ENCODE peak calls at places on chromosomes 12 and 14, in ten cellular contexts. R is uterus, H is tibial nerve, O is WERI-Rb-1, Z is osteoblast, P is Panc1, D is AG04450, Y is left ventricle myocardium inferior, E is right lobe of liver, C is endodermal cell. X is an unnamed sample.

GRCh38 chr14:49915085-49915484 is 22.2 kb downstream of the ARF6 start:
- DNase-seq in R (no peak), H (no peak), O (no peak), Z (no peak), P (no peak), D (no peak), Y (no peak), E (no peak), C (no peak), X (no peak)

GRCh38 chr14:82689948-82690347 is 1156.3 kb upstream of the SEL1L start:
- DNase-seq in R (no peak), H (no peak), O (no peak), Z (no peak), P (no peak), D (no peak), Y (no peak), E (no peak), C (no peak), X (no peak)

GRCh38 chr12:62919827-62920226 is 15.1 kb downstream of the PPM1H start:
- DNase-seq in R (no peak), H (no peak), O (no peak), Z (no peak), P (no peak), D (peak; percentile 8), Y (no peak), E (no peak), C (no peak), X (peak; percentile 74)

GRCh38 chr14:51367600-51367931 is 127.5 kb downstream of the TMX1 start:
- DNase-seq in R (no peak), H (no peak), O (no peak), Z (peak; percentile 78), P (no peak), D (peak; percentile 23), Y (no peak), E (no peak), C (no peak), X (no peak)

GRCh38 chr14:68283378-68284123 is 464.0 kb downstream of the RAD51B start:
- DNase-seq in R (no peak), H (no peak), O (no peak), Z (no peak), P (no peak), D (no peak), Y (peak; percentile 29), E (peak; percentile 32), C (no peak), X (no peak)

GRCh38 chr14:54440037-54440436 is 1.1 kb downstream of the CNIH1 start:
- DNase-seq in R (no peak), H (no peak), O (no peak), Z (no peak), P (no peak), D (no peak), Y (no peak), E (no peak), C (no peak), X (no peak)

GRCh38 chr14:29390046-29390841 is 537.4 kb downstream of the PRKD1 start:
- DNase-seq in R (no peak), H (no peak), O (no peak), Z (no peak), P (no peak), D (no peak), Y (no peak), E (no peak), C (peak; percentile 63), X (no peak)

GRCh38 chr14:90295870-90296516 is 35.7 kb downstream of the NRDE2 start:
- DNase-seq in R (no peak), H (no peak), O (no peak), Z (peak; percentile 91), P (no peak), D (no peak), Y (no peak), E (no peak), C (no peak), X (no peak)

GRCh38 chr12:45170456-45171042 is 45.3 kb upstream of the ANO6 start:
- DNase-seq in R (peak; percentile 53), H (peak; percentile 58), O (peak; percentile 82), Z (peak; percentile 90), P (peak; percentile 74), D (peak; percentile 53), Y (peak; percentile 78), E (peak; percentile 79), C (peak; percentile 96), X (no peak)

GRCh38 chr12:24764712-24765111 is 184.2 kb downstream of the BCAT1 start:
- DNase-seq in R (no peak), H (no peak), O (no peak), Z (no peak), P (no peak), D (no peak), Y (no peak), E (no peak), C (no peak), X (no peak)

GRCh38 chr14:102252834-102253801 is 51.8 kb downstream of the MOK start:
- DNase-seq in R (no peak), H (no peak), O (no peak), Z (no peak), P (no peak), D (no peak), Y (peak; percentile 45), E (no peak), C (no peak), X (no peak)

GRCh38 chr14:49865431-49865859 is 12.9 kb upstream of the NEMF start:
- DNase-seq in R (peak; percentile 77), H (peak; percentile 78), O (peak; percentile 73), Z (peak; percentile 25), P (no peak), D (no peak), Y (peak; percentile 80), E (peak; percentile 83), C (peak; percentile 94), X (peak; percentile 52)

GRCh38 chr14:85195872-85196477 is 334.0 kb upstream of the FLRT2 start:
- DNase-seq in R (no peak), H (no peak), O (no peak), Z (no peak), P (no peak), D (no peak), Y (no peak), E (no peak), C (no peak), X (no peak)

GRCh38 chr12:53775478-53776145 is 23.8 kb upstream of the CISTR start:
- DNase-seq in R (peak; percentile 64), H (no peak), O (no peak), Z (no peak), P (no peak), D (no peak), Y (peak; percentile 24), E (no peak), C (no peak), X (no peak)

GRCh38 chr12:13173537-13173936 is 23.0 kb upstream of the EMP1 start:
- DNase-seq in R (peak; percentile 69), H (peak; percentile 62), O (no peak), Z (peak; percentile 50), P (no peak), D (peak; percentile 73), Y (peak; percentile 55), E (no peak), C (peak; percentile 76), X (no peak)

GRCh38 chr12:40248585-40249297 is 23.9 kb downstream of the LRRK2 start:
- DNase-seq in R (no peak), H (no peak), O (no peak), Z (no peak), P (no peak), D (no peak), Y (no peak), E (no peak), C (no peak), X (no peak)

GRCh38 chr12:93982847-93983315 is 165.5 kb upstream of the PLXNC1 start:
- DNase-seq in R (no peak), H (no peak), O (peak; percentile 28), Z (no peak), P (peak; percentile 22), D (peak; percentile 67), Y (no peak), E (no peak), C (peak; percentile 68), X (no peak)

GRCh38 chr12:47534695-47535094 is 171.1 kb downstream of the RPAP3 start:
- DNase-seq in R (no peak), H (no peak), O (no peak), Z (no peak), P (no peak), D (no peak), Y (no peak), E (no peak), C (no peak), X (no peak)

GRCh38 chr12:2110841-2111566 is 58.2 kb downstream of the CACNA1C start:
- DNase-seq in R (no peak), H (no peak), O (no peak), Z (no peak), P (no peak), D (no peak), Y (no peak), E (no peak), C (no peak), X (no peak)
- H3K4me3 ChIP-seq in R (no peak overlapping the region), H (no peak overlapping the region), O (no peak overlapping the region), Z (no peak overlapping the region), P (no peak overlapping the region), D (no peak overlapping the region), Y (peak overlapping the region; percentile 14), E (no peak overlapping the region), C (no peak overlapping the region), X (no peak overlapping the region)

GRCh38 chr14:105091335-105092123 is 26.3 kb upstream of the GPR132 start:
- DNase-seq in R (peak; percentile 64), H (no peak), O (no peak), Z (peak; percentile 93), P (no peak), D (no peak), Y (peak; percentile 84), E (peak; percentile 93), C (peak; percentile 48), X (no peak)
- H3K27ac ChIP-seq in R (peak overlapping the region; percentile 92), H (peak overlapping the region; percentile 89), O (peak overlapping the region; percentile 79), Z (peak overlapping the region; percentile 30), P (peak overlapping the region; percentile 86), D (peak overlapping the region; percentile 39), Y (peak overlapping the region; percentile 91), E (peak overlapping the region; percentile 43), C (no peak overlapping the region), X (no peak overlapping the region)

DNA sequence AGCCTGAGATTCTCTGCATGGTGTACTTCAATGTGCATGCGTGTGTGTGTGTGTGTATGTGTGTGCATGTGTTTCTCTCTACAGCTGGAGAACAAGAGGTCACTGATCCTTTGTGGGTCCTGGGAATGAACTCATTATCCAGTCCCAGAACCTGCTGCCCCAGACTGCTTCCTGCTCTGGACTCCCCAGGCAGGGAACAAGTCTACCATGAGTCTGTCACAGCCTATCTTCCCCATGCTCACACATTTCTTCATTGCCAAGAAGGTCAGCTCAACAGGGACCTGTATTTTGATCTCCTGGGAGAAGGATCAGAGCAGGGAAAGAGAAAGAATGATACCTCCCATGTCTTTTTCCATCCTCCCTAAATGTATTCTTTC is 2.9 kb upstream of the AGAP2 start:
- DNase-seq in R (no peak), H (no peak), O (no peak), Z (no peak), P (no peak), D (no peak), Y (no peak), E (no peak), C (no peak), X (no peak)
- H3K27me3 ChIP-seq in R (peaks cover 24% of the 10 kb centered on the region), H (peaks cover 2% of the 10 kb centered on the region), O (peaks cover 20% of the 10 kb centered on the region), Z (peaks cover 60% of the 10 kb centered on the region), P (no peaks in the 10 kb centered on the region), D (peaks cover 56% of the 10 kb centered on the region), Y (peaks cover 62% of the 10 kb centered on the region), E (peaks cover 18% of the 10 kb centered on the region), C (peaks cover 79% of the 10 kb centered on the region), X (peaks cover 4% of the 10 kb centered on the region)

DNA sequence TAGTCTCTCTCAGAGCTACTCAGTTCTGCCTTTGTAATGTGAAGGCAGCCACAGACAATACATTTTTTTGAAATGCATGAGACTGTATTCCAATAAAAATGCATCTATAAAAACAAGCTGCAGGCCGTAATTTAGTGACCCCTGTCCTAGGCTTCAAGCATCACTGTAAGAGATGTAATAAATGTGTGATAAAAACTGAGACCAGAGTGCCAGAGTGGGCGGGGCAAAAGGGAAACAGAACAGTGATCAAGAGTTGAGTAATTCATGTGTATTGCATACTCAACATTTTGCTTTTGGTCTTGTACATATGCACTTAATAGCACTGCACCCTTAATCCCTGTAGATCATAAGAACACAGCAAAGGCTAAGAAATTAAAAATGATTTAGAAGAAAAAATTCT is 743.5 kb downstream of the DIO2 start:
- DNase-seq in R (no peak), H (no peak), O (no peak), Z (no peak), P (no peak), D (no peak), Y (no peak), E (no peak), C (no peak), X (no peak)
- H3K4me3 ChIP-seq in R (no peak overlapping the region), H (no peak overlapping the region), O (no peak overlapping the region), Z (no peak overlapping the region), P (no peak overlapping the region), D (no peak overlapping the region), Y (no peak overlapping the region), E (no peak overlapping the region), C (no peak overlapping the region), X (no peak overlapping the region)